ENCODE peak calls at places on chromosomes 1 and 21, in six cellular contexts. One of them, this sample, is unnamed.
A peak's percentile ranks its signal among the peaks of the same experiment; 100 is the strongest.

GRCh38 chr21:44439211-44439600 is 16.1 kb upstream of the LRRC3 start:
- DNase-seq in ecto neural progenitor cell: no peak
- DNase-seq in RWPE2: peak; percentile 40
- DNase-seq in myocyte: peak; percentile 21
- DNase-seq in COR-L47: no peak
- DNase-seq in HTR-8/SVneo: no peak
- DNase-seq in this sample: no peak

GRCh38 chr1:110106013-110106941 is 6.0 kb upstream of the UBL4B start:
- DNase-seq in ecto neural progenitor cell: peak; percentile 86
- DNase-seq in RWPE2: no peak
- DNase-seq in myocyte: peak; percentile 73
- DNase-seq in COR-L47: peak; percentile 53
- DNase-seq in HTR-8/SVneo: peak; percentile 62
- DNase-seq in this sample: peak; percentile 57

GRCh38 chr1:9058465-9058864 is 11.0 kb downstream of the SLC2A5 start:
- DNase-seq in ecto neural progenitor cell: no peak
- DNase-seq in RWPE2: no peak
- DNase-seq in myocyte: peak; percentile 75
- DNase-seq in COR-L47: no peak
- DNase-seq in HTR-8/SVneo: no peak
- DNase-seq in this sample: no peak

GRCh38 chr1:244231193-244231571 is 180.1 kb downstream of the ZBTB18 start:
- DNase-seq in ecto neural progenitor cell: no peak
- DNase-seq in RWPE2: no peak
- DNase-seq in myocyte: no peak
- DNase-seq in COR-L47: no peak
- DNase-seq in HTR-8/SVneo: no peak
- DNase-seq in this sample: no peak

GRCh38 chr1:234212764-234213406 is 160.4 kb upstream of the COA6 start:
- DNase-seq in ecto neural progenitor cell: no peak
- DNase-seq in RWPE2: no peak
- DNase-seq in myocyte: peak; percentile 10
- DNase-seq in COR-L47: peak; percentile 45
- DNase-seq in HTR-8/SVneo: peak; percentile 55
- DNase-seq in this sample: peak; percentile 15

GRCh38 chr1:206768472-206769330 is 1.9 kb upstream of the IL19 start:
- DNase-seq in ecto neural progenitor cell: no peak
- DNase-seq in RWPE2: no peak
- DNase-seq in myocyte: no peak
- DNase-seq in COR-L47: no peak
- DNase-seq in HTR-8/SVneo: no peak
- DNase-seq in this sample: no peak

GRCh38 chr1:23905461-23906025 is 7.6 kb downstream of the CNR2 start:
- DNase-seq in ecto neural progenitor cell: no peak
- DNase-seq in RWPE2: no peak
- DNase-seq in myocyte: no peak
- DNase-seq in COR-L47: no peak
- DNase-seq in HTR-8/SVneo: no peak
- DNase-seq in this sample: no peak

GRCh38 chr1:55235722-55236121 is 20.6 kb upstream of the USP24 start:
- DNase-seq in ecto neural progenitor cell: no peak
- DNase-seq in RWPE2: no peak
- DNase-seq in myocyte: peak; percentile 39
- DNase-seq in COR-L47: no peak
- DNase-seq in HTR-8/SVneo: peak; percentile 66
- DNase-seq in this sample: peak; percentile 33

GRCh38 chr1:33383974-33384767 is 46.7 kb downstream of the PHC2 start:
- DNase-seq in ecto neural progenitor cell: no peak
- DNase-seq in RWPE2: no peak
- DNase-seq in myocyte: peak; percentile 76
- DNase-seq in COR-L47: no peak
- DNase-seq in HTR-8/SVneo: peak; percentile 20
- DNase-seq in this sample: peak; percentile 52

GRCh38 chr1:156689960-156690672 is 12.9 kb upstream of the NES start:
- DNase-seq in ecto neural progenitor cell: no peak
- DNase-seq in RWPE2: no peak
- DNase-seq in myocyte: peak; percentile 29
- DNase-seq in COR-L47: no peak
- DNase-seq in HTR-8/SVneo: no peak
- DNase-seq in this sample: no peak

GRCh38 chr1:108503062-108503740 is 53.1 kb downstream of the NBPF6 start:
- DNase-seq in ecto neural progenitor cell: peak; percentile 48
- DNase-seq in RWPE2: no peak
- DNase-seq in myocyte: peak; percentile 91
- DNase-seq in COR-L47: no peak
- DNase-seq in HTR-8/SVneo: peak; percentile 21
- DNase-seq in this sample: peak; percentile 46

GRCh38 chr1:246947255-246947654 is 15.5 kb upstream of the AHCTF1 start:
- DNase-seq in ecto neural progenitor cell: no peak
- DNase-seq in RWPE2: no peak
- DNase-seq in myocyte: peak; percentile 74
- DNase-seq in COR-L47: no peak
- DNase-seq in HTR-8/SVneo: no peak
- DNase-seq in this sample: peak; percentile 11

GRCh38 chr1:9891207-9891606 is 18.9 kb downstream of the CTNNBIP1 start:
- DNase-seq in ecto neural progenitor cell: peak; percentile 65
- DNase-seq in RWPE2: no peak
- DNase-seq in myocyte: no peak
- DNase-seq in COR-L47: peak; percentile 74
- DNase-seq in HTR-8/SVneo: peak; percentile 25
- DNase-seq in this sample: no peak

This sample was measured in HFF-Myc.